ENCODE peak calls at places on chromosomes 12 and 14, in six cellular contexts. S, F, N, Z, M and V are unnamed samples.
A peak's percentile ranks its signal among the peaks of the same experiment; 100 is the strongest.

GRCh38 chr14:87386453-87386980 is 606.5 kb downstream of the GALC start:
- DNase-seq in S (no peak), F (no peak), N (no peak), Z (no peak), M (no peak), V (no peak)

GRCh38 chr14:78088941-78089340 is 81.2 kb upstream of the NRXN3 start:
- DNase-seq in S (no peak), F (no peak), N (no peak), Z (no peak), M (peak; percentile 26), V (no peak)

GRCh38 chr12:6956332-6956727 is 5.2 kb downstream of the PTPN6 start:
- DNase-seq in S (no peak), F (no peak), N (no peak), Z (no peak), M (no peak), V (no peak)

GRCh38 chr14:91382712-91383111 is 34.9 kb downstream of the CCDC88C start:
- DNase-seq in S (no peak), F (no peak), N (no peak), Z (no peak), M (no peak), V (no peak)

GRCh38 chr12:50924131-50924438 is 28.3 kb upstream of the HIGD1C start:
- DNase-seq in S (no peak), F (no peak), N (no peak), Z (no peak), M (no peak), V (no peak)

GRCh38 chr14:55689971-55690871 is 110.2 kb downstream of the KTN1 start:
- DNase-seq in S (no peak), F (no peak), N (no peak), Z (no peak), M (no peak), V (no peak)

GRCh38 chr12:100186071-100186470 is 14.5 kb upstream of the ACTR6 start:
- DNase-seq in S (no peak), F (no peak), N (no peak), Z (no peak), M (no peak), V (no peak)

GRCh38 chr14:104865069-104865630 is at the start of gene CEP170B:
- DNase-seq in S (peak; percentile 45), F (peak; percentile 53), N (peak; percentile 21), Z (peak; percentile 55), M (peak; percentile 63), V (peak; percentile 41)

GRCh38 chr12:1639538-1639937 is 10.5 kb downstream of the WNT5B start:
- DNase-seq in S (no peak), F (no peak), N (no peak), Z (no peak), M (no peak), V (no peak)

GRCh38 chr12:127271776-127272175 is 995.2 kb upstream of the TMEM132C start:
- DNase-seq in S (no peak), F (no peak), N (no peak), Z (no peak), M (no peak), V (no peak)

GRCh38 chr12:25459541-25459951 is 93.5 kb downstream of the LMNTD1 start:
- DNase-seq in S (no peak), F (no peak), N (no peak), Z (no peak), M (no peak), V (no peak)

GRCh38 chr14:24838945-24839616 is 205.1 kb upstream of the GZMB start:
- DNase-seq in S (peak; percentile 34), F (peak; percentile 68), N (no peak), Z (no peak), M (peak; percentile 56), V (no peak)

GRCh38 chr12:111584959-111585358 is 14.2 kb downstream of the ATXN2 start:
- DNase-seq in S (no peak), F (no peak), N (peak; percentile 60), Z (no peak), M (no peak), V (no peak)

GRCh38 chr14:93537962-93538361 is 107.2 kb downstream of the UNC79 start:
- DNase-seq in S (no peak), F (no peak), N (no peak), Z (no peak), M (no peak), V (no peak)

GRCh38 chr14:96797943-96798349 is 764 bp downstream of the VRK1 start:
- DNase-seq in S (no peak), F (peak; percentile 23), N (no peak), Z (peak; percentile 18), M (no peak), V (no peak)

GRCh38 chr12:26359576-26359975 is 164.2 kb downstream of the SSPN start:
- DNase-seq in S (no peak), F (no peak), N (no peak), Z (no peak), M (no peak), V (no peak)

GRCh38 chr12:92403210-92404175 is 257.8 kb upstream of the BTG1 start:
- DNase-seq in S (no peak), F (peak; percentile 24), N (no peak), Z (no peak), M (no peak), V (no peak)

GRCh38 chr14:50762001-50762930 is 68.7 kb downstream of the NIN start:
- DNase-seq in S (no peak), F (no peak), N (peak; percentile 94), Z (no peak), M (no peak), V (no peak)

GRCh38 chr14:23882884-23883283 is 70.7 kb upstream of the DHRS4 start:
- DNase-seq in S (no peak), F (no peak), N (no peak), Z (no peak), M (no peak), V (no peak)

GRCh38 chr14:59208224-59208814 is 19.9 kb downstream of the DAAM1 start:
- DNase-seq in S (no peak), F (no peak), N (peak; percentile 69), Z (no peak), M (no peak), V (no peak)

GRCh38 chr12:54304187-54304810 is 3.5 kb upstream of the NFE2 start:
- DNase-seq in S (peak; percentile 81), F (peak; percentile 74), N (no peak), Z (no peak), M (no peak), V (peak; percentile 75)
- TF ChIP-seq CTCF in S (no peak), F (no peak), N (no peak), Z (no peak), M (no peak), V (no peak)

DNA sequence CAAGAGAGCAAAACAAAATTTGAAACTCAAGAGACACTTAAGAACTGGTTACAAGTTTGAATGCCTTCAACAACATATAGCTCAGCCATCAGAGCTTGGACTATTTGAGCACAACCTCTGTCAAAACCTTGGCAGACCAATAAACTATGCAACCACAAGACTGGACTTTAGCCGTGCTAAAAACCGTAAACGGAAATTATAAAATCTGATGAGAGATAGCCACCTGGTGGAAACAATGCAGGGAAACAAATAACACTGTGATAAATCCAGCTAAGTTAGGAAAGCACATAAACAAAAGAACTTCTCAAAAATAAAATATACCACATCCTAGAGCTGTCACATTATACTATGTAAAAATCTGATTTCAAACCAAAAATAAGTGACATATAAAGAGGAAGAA is 1074.2 kb upstream of the NOVA1 start:
- DNase-seq in S (no peak), F (no peak), N (no peak), Z (no peak), M (no peak), V (no peak)
- H3K9me3 ChIP-seq in S (no peaks in the 10 kb centered on the region), F (no peaks in the 10 kb centered on the region), N (peaks cover 2% of the 10 kb centered on the region), Z (no peaks in the 10 kb centered on the region), M (no peaks in the 10 kb centered on the region), V (no peaks in the 10 kb centered on the region)

GRCh38 chr14:70962935-70963334 is 55.7 kb downstream of the PCNX1 start:
- DNase-seq in S (no peak), F (no peak), N (no peak), Z (no peak), M (no peak), V (no peak)

GRCh38 chr14:70964492-70964891 is 57.2 kb downstream of the PCNX1 start:
- DNase-seq in S (no peak), F (no peak), N (no peak), Z (no peak), M (no peak), V (no peak)
- H3K36me3 ChIP-seq in S (peaks cover 3% of the 10 kb centered on the region), F (no peaks in the 10 kb centered on the region), N (peaks cover 6% of the 10 kb centered on the region), Z (no peaks in the 10 kb centered on the region), M (peaks cover 30% of the 10 kb centered on the region), V (no peaks in the 10 kb centered on the region)

DNA sequence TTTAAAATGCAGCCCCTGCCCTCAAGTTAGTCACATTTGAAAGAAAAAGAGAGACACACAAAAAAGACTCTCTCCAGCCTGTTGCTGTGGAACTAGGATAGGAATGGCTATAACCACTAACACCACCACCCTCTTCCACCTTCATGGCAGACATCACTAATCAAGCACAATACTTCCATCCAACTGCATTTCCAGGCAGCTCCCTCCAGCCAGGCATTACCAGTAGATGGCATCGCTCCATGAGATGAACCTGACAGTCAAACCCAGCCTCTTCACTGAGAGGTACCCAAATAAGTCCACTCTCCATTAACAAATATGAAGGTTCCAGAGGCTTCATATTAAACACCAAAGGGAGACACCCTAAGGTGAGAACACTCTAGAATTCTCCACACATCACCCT is 24.4 kb downstream of the SLC8B1 start:
- DNase-seq in S (no peak), F (no peak), N (no peak), Z (no peak), M (no peak), V (no peak)
- TF ChIP-seq CTCF in S (no peak), F (no peak), N (peak; percentile 1), Z (no peak), M (peak; percentile 10), V (no peak)

GRCh38 chr14:53190938-53191337 is 37.8 kb upstream of the DDHD1 start:
- DNase-seq in S (no peak), F (no peak), N (peak; percentile 12), Z (no peak), M (no peak), V (no peak)
- H3K9me3 ChIP-seq in S (no peaks in the 10 kb centered on the region), F (no peaks in the 10 kb centered on the region), N (no peaks in the 10 kb centered on the region), Z (no peaks in the 10 kb centered on the region), M (no peaks in the 10 kb centered on the region), V (no peaks in the 10 kb centered on the region)

DNA sequence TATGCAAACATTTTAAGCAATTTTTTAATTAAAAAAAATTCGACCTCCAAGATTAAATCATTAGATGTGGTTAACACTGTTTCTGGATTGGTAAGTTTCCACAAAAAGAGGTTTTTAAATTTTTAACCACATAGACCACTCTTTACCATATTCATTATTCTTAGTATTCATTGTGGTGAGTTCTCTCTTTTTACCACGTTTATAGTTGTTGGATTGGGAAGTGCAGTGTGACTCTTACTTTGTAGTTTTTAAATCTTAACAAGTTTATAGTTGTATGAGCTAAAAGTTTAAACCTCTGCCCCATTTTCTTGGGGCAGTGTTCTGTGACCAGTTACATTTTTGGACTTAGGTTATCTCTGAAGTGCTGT is 8.6 kb downstream of the ATP2A2 start:
- DNase-seq in S (no peak), F (no peak), N (no peak), Z (no peak), M (no peak), V (no peak)
- H3K36me3 ChIP-seq in S (peaks cover 46% of the 10 kb centered on the region), F (peaks cover 13% of the 10 kb centered on the region), N (peaks cover 49% of the 10 kb centered on the region), Z (no peaks in the 10 kb centered on the region), M (peaks cover 44% of the 10 kb centered on the region), V (no peaks in the 10 kb centered on the region)